ENCODE peak calls at places on chromosome 17, in six cellular contexts. F, X, T, L, W and R are unnamed samples.

GRCh38 chr17:14334919-14335318 is 34.0 kb downstream of the HS3ST3B1 start:
- DNase-seq in T (peak; percentile 46), L (no peak), F (no peak), X (peak; percentile 20), W (no peak), R (no peak)

GRCh38 chr17:38917259-38917658 is 8.2 kb upstream of the LASP1NB start:
- DNase-seq in L (no peak), X (no peak), F (no peak), T (no peak), W (no peak), R (no peak)

GRCh38 chr17:64377769-64378282 is 12.8 kb downstream of the PECAM1 start:
- DNase-seq in L (no peak), X (no peak), T (peak; percentile 46), F (no peak), W (no peak), R (no peak)

GRCh38 chr17:8941520-8941919 is 24.0 kb downstream of the PIK3R5 start:
- DNase-seq in L (peak; percentile 62), W (no peak), F (no peak), T (no peak), X (no peak), R (no peak)

GRCh38 chr17:82884341-82884871 is 44.6 kb upstream of the ZNF750 start:
- DNase-seq in X (peak; percentile 59), W (no peak), L (no peak), F (no peak), T (peak; percentile 39), R (no peak)

GRCh38 chr17:68461589-68461988 is 4.3 kb upstream of the WIPI1 start:
- DNase-seq in W (no peak), F (no peak), T (no peak), X (no peak), L (peak; percentile 38), R (no peak)

GRCh38 chr17:5381542-5381941 is 37.9 kb downstream of the NUP88 start:
- DNase-seq in T (peak; percentile 30), W (no peak), X (no peak), L (no peak), F (no peak), R (no peak)

GRCh38 chr17:951388-952132 is 28.0 kb downstream of the NXN start:
- DNase-seq in X (no peak), W (no peak), F (no peak), L (peak; percentile 40), T (peak; percentile 76), R (peak; percentile 68)

DNA sequence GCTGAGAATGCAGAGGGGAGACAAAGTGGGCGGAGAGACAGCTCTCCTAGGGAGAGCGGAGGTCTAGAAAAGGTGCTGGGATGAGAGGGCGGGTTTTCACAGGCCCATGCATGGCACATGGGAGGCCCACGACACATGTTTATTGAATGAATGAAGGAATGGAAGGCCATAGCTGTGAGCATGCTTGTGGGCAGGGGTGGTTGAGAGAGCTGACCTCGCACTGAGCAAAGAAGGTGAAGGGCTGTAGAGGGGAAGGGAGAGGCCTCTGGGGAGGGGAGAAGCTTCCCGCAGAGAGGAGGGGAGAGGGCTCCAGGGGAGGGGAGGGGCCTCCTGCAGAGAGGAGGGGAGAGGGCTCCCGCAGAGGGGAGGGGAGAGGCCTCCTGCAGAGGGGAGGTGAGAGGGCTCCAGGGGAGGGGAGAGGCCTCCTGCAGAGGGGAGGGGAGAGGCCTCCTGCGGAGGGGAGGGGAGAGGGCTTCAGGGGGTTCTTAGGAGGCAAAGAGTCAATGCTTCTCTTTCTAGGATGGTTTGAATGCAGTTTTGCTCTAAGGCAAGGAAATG is 27.3 kb downstream of the SDK2 start:
- DNase-seq in L (no peak), W (no peak), T (no peak), F (no peak), X (no peak), R (no peak)
- H3K4me1 ChIP-seq in L (no peaks in the 10 kb centered on the region), W (no peaks in the 10 kb centered on the region), T (peaks cover 63% of the 10 kb centered on the region), F (no peaks in the 10 kb centered on the region), X (no peaks in the 10 kb centered on the region), R (no peaks in the 10 kb centered on the region)

GRCh38 chr17:19269102-19269501 is 31.9 kb downstream of the EPN2 start:
- DNase-seq in T (no peak), W (no peak), F (no peak), L (no peak), X (no peak), R (no peak)
- H3K4me1 ChIP-seq in T (peaks cover 33% of the 10 kb centered on the region), W (peaks cover 78% of the 10 kb centered on the region), F (peaks cover 20% of the 10 kb centered on the region), L (peaks cover 44% of the 10 kb centered on the region), X (peaks cover 68% of the 10 kb centered on the region), R (peaks cover 35% of the 10 kb centered on the region)

DNA sequence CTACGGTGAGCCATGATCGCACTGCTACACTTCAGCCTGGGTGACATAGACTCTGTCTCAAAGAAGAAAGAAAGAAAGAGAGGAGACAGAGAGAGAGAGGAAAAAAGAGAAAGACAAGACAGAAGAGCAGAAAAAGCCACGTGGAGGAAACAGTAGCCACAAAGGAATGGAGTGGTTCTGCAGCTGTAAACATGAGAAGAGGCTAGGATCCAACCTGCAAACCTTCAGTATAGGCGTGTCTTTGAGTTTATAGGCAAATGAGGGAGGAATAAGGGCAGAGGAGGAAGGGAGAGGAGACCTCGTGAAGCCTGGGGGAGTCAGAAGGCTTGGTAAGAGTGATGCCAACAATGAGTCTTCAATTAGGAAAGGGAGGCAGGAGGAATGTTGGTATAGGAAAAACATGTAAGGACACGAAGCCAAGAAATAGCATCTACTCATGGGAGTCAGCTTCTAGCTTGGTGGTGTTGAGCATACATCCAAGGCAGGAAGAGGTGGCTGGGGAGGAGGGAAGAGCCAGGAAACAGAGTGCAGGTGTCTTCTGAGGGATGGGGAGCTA is 3.9 kb downstream of the MED9 start:
- DNase-seq in F (no peak), T (no peak), X (no peak), W (no peak), L (no peak), R (no peak)
- H3K4me1 ChIP-seq in F (peaks cover 10% of the 10 kb centered on the region), T (peaks cover 6% of the 10 kb centered on the region), X (peaks cover 41% of the 10 kb centered on the region), W (peaks cover 53% of the 10 kb centered on the region), L (peaks cover 19% of the 10 kb centered on the region), R (peaks cover 46% of the 10 kb centered on the region)

GRCh38 chr17:31310260-31310659 is 3.6 kb downstream of the EVI2B start:
- DNase-seq in X (no peak), T (no peak), L (no peak), W (no peak), F (no peak), R (no peak)
- H3K4me1 ChIP-seq in X (no peaks in the 10 kb centered on the region), T (peaks cover 6% of the 10 kb centered on the region), L (no peaks in the 10 kb centered on the region), W (no peaks in the 10 kb centered on the region), F (no peaks in the 10 kb centered on the region), R (no peaks in the 10 kb centered on the region)